ENCODE peak calls at places on chromosomes 16 and 17, in six cellular contexts. I is activated CD8-positive, alpha-beta memory T cell treated with anti-CD3 and anti-CD28 coated beads for 24 hours; Z is mucosa of descending colon; G is WTC11; H is neuronal stem cell; L is progenitor cell of endocrine pancreas. S is an unnamed sample.

GRCh38 chr16:27695161-27695560 is 145.2 kb downstream of the KATNIP start:
- DNase-seq in I (no peak), Z (no peak), G (no peak), H (no peak), L (no peak), S (no peak)

GRCh38 chr17:64533784-64534183 is 27.0 kb downstream of the CEP95 start:
- DNase-seq in I (no peak), Z (no peak), G (no peak), H (no peak), L (no peak), S (no peak)

GRCh38 chr17:62703269-62703775 is 75.9 kb downstream of the MRC2 start:
- DNase-seq in I (no peak), Z (no peak), G (no peak), H (no peak), L (no peak), S (no peak)

GRCh38 chr17:2949469-2950044 is 113.8 kb downstream of the OR1D5 start:
- DNase-seq in I (no peak), Z (peak), G (no peak), H (no peak), L (no peak), S (no peak)

GRCh38 chr17:21756856-21757619 is 64.7 kb downstream of the KCNJ18 start:
- DNase-seq in I (peak), Z (no peak), G (no peak), H (no peak), L (no peak), S (no peak)

GRCh38 chr17:19003966-19004600 is 481 bp downstream of the FAM83G start:
- DNase-seq in I (peak), Z (peak), G (peak), H (peak), L (peak), S (no peak)

GRCh38 chr17:15290605-15291004 is 25.5 kb upstream of the PMP22 start:
- DNase-seq in I (no peak), Z (no peak), G (no peak), H (no peak), L (no peak), S (no peak)

GRCh38 chr16:63998-64913 is 8.2 kb downstream of the RHBDF1 start:
- DNase-seq in I (no peak), Z (no peak), G (no peak), H (no peak), L (no peak), S (no peak)

GRCh38 chr17:28705074-28705659 is 6.5 kb downstream of the PROCA1 start:
- DNase-seq in I (no peak), Z (no peak), G (no peak), H (no peak), L (no peak), S (no peak)